ENCODE peak calls at places on chromosome 15, in seven cellular contexts. One of them, this sample, is unnamed.
A peak's percentile ranks its signal among the peaks of the same experiment; 100 is the strongest.

GRCh38 chr15:61141497-61142125 is 87.5 kb downstream of the RORA start:
- DNase-seq in H1: no peak
- DNase-seq in K562: no peak
- DNase-seq in IMR-90: no peak
- DNase-seq in HepG2: no peak
- DNase-seq in SK-N-SH: no peak
- DNase-seq in GM12878: no peak
- DNase-seq in this sample: no peak

GRCh38 chr15:79680721-79681120 is 216.1 kb downstream of the MTHFS start:
- DNase-seq in HepG2: no peak
- DNase-seq in IMR-90: peak; percentile 88
- DNase-seq in SK-N-SH: no peak
- DNase-seq in K562: no peak
- DNase-seq in H1: no peak
- DNase-seq in GM12878: peak; percentile 8
- DNase-seq in this sample: peak; percentile 68

GRCh38 chr15:92049290-92050008 is 195.9 kb downstream of the SLCO3A1 start:
- DNase-seq in SK-N-SH: no peak
- DNase-seq in IMR-90: no peak
- DNase-seq in K562: no peak
- DNase-seq in H1: no peak
- DNase-seq in GM12878: no peak
- DNase-seq in HepG2: no peak
- DNase-seq in this sample: no peak

GRCh38 chr15:31267161-31268107 is 59.2 kb upstream of the KLF13 start:
- DNase-seq in H1: peak; percentile 43
- DNase-seq in GM12878: no peak
- DNase-seq in HepG2: no peak
- DNase-seq in K562: no peak
- DNase-seq in IMR-90: no peak
- DNase-seq in SK-N-SH: no peak
- DNase-seq in this sample: no peak

GRCh38 chr15:52021128-52021671 is 2.2 kb downstream of the MAPK6 start:
- DNase-seq in SK-N-SH: peak; percentile 33
- DNase-seq in H1: no peak
- DNase-seq in GM12878: no peak
- DNase-seq in K562: peak; percentile 90
- DNase-seq in IMR-90: peak; percentile 97
- DNase-seq in HepG2: peak; percentile 74
- DNase-seq in this sample: peak; percentile 86

GRCh38 chr15:94206463-94207167 is 24.7 kb upstream of the MCTP2 start:
- DNase-seq in H1: no peak
- DNase-seq in IMR-90: peak; percentile 89
- DNase-seq in GM12878: no peak
- DNase-seq in K562: no peak
- DNase-seq in SK-N-SH: no peak
- DNase-seq in HepG2: no peak
- DNase-seq in this sample: no peak

GRCh38 chr15:60720493-60721231 is 241.7 kb upstream of the ICE2 start:
- DNase-seq in GM12878: peak; percentile 67
- DNase-seq in IMR-90: no peak
- DNase-seq in K562: no peak
- DNase-seq in HepG2: no peak
- DNase-seq in SK-N-SH: no peak
- DNase-seq in H1: no peak
- DNase-seq in this sample: no peak

GRCh38 chr15:63348392-63348791 is 33.3 kb downstream of the CA12 start:
- DNase-seq in HepG2: no peak
- DNase-seq in IMR-90: peak; percentile 63
- DNase-seq in K562: no peak
- DNase-seq in SK-N-SH: peak; percentile 42
- DNase-seq in H1: no peak
- DNase-seq in GM12878: no peak
- DNase-seq in this sample: no peak

GRCh38 chr15:91117375-91117774 is 17.3 kb downstream of the SV2B start:
- DNase-seq in HepG2: no peak
- DNase-seq in GM12878: no peak
- DNase-seq in IMR-90: no peak
- DNase-seq in K562: no peak
- DNase-seq in SK-N-SH: no peak
- DNase-seq in H1: no peak
- DNase-seq in this sample: no peak

GRCh38 chr15:68554716-68555347 is 24.0 kb upstream of the CORO2B start:
- DNase-seq in IMR-90: no peak
- DNase-seq in K562: no peak
- DNase-seq in H1: no peak
- DNase-seq in HepG2: no peak
- DNase-seq in SK-N-SH: no peak
- DNase-seq in GM12878: no peak
- DNase-seq in this sample: no peak

GRCh38 chr15:57591822-57592367 is at the start of gene MYZAP:
- DNase-seq in H1: peak; percentile 74
- DNase-seq in IMR-90: no peak
- DNase-seq in SK-N-SH: peak; percentile 89
- DNase-seq in GM12878: no peak
- DNase-seq in HepG2: no peak
- DNase-seq in K562: peak; percentile 45
- DNase-seq in this sample: peak; percentile 84

GRCh38 chr15:58951388-58952060 is 18.0 kb upstream of the SLTM start:
- DNase-seq in K562: no peak
- DNase-seq in GM12878: no peak
- DNase-seq in IMR-90: peak; percentile 84
- DNase-seq in SK-N-SH: no peak
- DNase-seq in HepG2: no peak
- DNase-seq in H1: no peak
- DNase-seq in this sample: no peak

GRCh38 chr15:77619883-77620282 is 12.8 kb downstream of the LINGO1 start:
- DNase-seq in SK-N-SH: no peak
- DNase-seq in GM12878: no peak
- DNase-seq in IMR-90: no peak
- DNase-seq in H1: no peak
- DNase-seq in K562: no peak
- DNase-seq in HepG2: no peak
- DNase-seq in this sample: no peak

GRCh38 chr15:92418864-92419263 is 25.2 kb downstream of the ST8SIA2 start:
- DNase-seq in SK-N-SH: no peak
- DNase-seq in GM12878: no peak
- DNase-seq in H1: no peak
- DNase-seq in K562: no peak
- DNase-seq in IMR-90: no peak
- DNase-seq in HepG2: no peak
- DNase-seq in this sample: no peak

DNA sequence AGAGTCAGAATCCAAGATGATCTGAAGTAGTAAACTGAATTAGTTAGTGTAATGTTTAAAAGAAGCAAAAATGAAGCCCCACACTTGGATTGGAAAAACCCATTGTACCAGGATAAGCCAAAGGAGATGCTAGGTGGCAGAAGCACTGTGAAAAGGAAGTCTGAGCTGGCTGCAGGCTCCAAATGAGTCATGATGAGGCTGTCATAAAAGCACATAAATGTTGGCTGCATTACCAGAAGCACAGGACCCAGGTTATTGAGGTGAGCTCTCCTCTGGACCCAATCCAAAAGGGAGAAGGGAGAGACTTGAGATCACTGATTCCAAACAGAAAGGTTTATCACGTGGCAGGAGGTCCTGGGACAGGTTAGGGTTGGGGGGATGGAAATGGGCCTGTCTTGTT is 3.2 kb upstream of the ACAN start:
- DNase-seq in IMR-90: peak; percentile 40
- DNase-seq in GM12878: no peak
- DNase-seq in H1: no peak
- DNase-seq in K562: no peak
- DNase-seq in SK-N-SH: no peak
- DNase-seq in HepG2: no peak
- DNase-seq in this sample: no peak
- TF ChIP-seq CTCF in IMR-90: no peak
- TF ChIP-seq CTCF in GM12878: no peak
- TF ChIP-seq CTCF in H1: no peak
- TF ChIP-seq CTCF in K562: no peak
- TF ChIP-seq CTCF in SK-N-SH: no peak
- TF ChIP-seq CTCF in HepG2: no peak
- TF ChIP-seq CTCF in this sample: no peak

GRCh38 chr15:85772668-85773067 is 22.1 kb downstream of the KLHL25 start:
- DNase-seq in H1: no peak
- DNase-seq in K562: no peak
- DNase-seq in SK-N-SH: no peak
- DNase-seq in HepG2: no peak
- DNase-seq in IMR-90: no peak
- DNase-seq in GM12878: no peak
- DNase-seq in this sample: no peak
- TF ChIP-seq RFX5 in H1: no peak
- TF ChIP-seq RFX5 in K562: no peak
- TF ChIP-seq RFX5 in SK-N-SH: no peak
- TF ChIP-seq RFX5 in HepG2: no peak
- TF ChIP-seq RFX5 in IMR-90: no peak
- TF ChIP-seq RFX5 in GM12878: no peak
- TF ChIP-seq RFX5 in this sample: no peak

DNA sequence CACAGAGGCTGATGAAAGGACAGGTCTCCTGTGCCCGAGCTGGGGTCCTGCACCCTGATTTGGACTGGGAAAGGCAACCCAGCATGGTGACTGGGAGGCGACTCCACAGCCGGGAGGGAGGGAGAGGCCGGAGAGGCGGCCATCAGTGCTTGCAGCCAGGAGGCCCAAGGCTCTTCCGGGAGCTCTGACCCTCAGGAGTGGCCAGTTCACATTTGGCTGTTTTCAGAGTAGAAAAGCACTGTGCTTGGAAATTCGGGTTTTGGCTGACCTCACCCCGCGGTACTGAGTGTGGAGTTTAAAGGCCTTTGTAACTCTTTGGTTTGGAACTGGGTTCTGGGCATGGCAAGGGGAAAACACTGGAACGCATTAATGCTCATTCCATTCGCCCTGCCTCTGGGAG is 31.9 kb downstream of the SMAD6 start:
- DNase-seq in H1: no peak
- DNase-seq in SK-N-SH: no peak
- DNase-seq in GM12878: no peak
- DNase-seq in IMR-90: no peak
- DNase-seq in K562: no peak
- DNase-seq in HepG2: no peak
- DNase-seq in this sample: no peak
- TF ChIP-seq CTCF in H1: no peak
- TF ChIP-seq CTCF in SK-N-SH: no peak
- TF ChIP-seq CTCF in GM12878: no peak
- TF ChIP-seq CTCF in IMR-90: no peak
- TF ChIP-seq CTCF in K562: no peak
- TF ChIP-seq CTCF in HepG2: no peak
- TF ChIP-seq CTCF in this sample: no peak

DNA sequence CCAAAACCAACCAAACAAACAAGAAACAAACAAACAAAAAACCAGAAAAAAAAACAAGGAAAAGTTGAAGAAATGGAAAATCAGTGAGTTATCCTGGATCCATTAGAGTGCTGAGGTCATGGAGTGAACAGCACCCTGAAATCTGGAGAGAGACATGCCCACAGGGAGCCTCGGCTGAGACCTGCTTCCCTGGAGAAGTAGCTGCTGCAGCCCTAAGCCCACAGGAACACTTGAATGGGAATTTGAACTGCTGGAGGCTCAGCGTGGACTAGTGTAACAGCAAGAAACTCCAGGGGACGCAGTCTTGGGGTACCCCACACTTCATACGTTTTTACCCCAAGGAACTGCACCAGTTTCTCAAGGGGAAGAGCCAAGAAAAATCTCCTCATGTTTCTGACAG is 144.1 kb upstream of the UBE3A start:
- DNase-seq in GM12878: no peak
- DNase-seq in HepG2: no peak
- DNase-seq in SK-N-SH: no peak
- DNase-seq in K562: no peak
- DNase-seq in IMR-90: no peak
- DNase-seq in H1: no peak
- DNase-seq in this sample: no peak
- TF ChIP-seq RFX5 in GM12878: no peak
- TF ChIP-seq RFX5 in HepG2: no peak
- TF ChIP-seq RFX5 in SK-N-SH: no peak
- TF ChIP-seq RFX5 in K562: no peak
- TF ChIP-seq RFX5 in IMR-90: no peak
- TF ChIP-seq RFX5 in H1: no peak
- TF ChIP-seq RFX5 in this sample: no peak

DNA sequence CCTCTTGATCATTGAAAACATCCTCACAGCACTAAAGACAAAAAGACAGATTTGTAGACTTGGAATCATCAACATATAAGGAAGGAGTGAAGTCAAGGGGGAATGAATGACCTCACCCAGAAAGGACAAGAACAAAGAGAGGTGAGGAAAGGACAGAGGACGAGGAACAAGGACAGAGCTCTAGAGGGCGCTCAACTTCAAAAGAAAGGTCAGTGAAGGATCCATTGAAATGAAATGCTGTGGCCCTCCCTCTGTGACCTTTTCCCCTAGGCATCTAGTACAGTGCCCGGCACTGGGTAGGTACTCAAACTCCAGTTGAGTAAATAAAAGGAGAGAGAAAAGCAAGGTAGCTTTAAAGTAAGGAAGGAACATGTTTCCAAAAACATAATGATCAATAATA is 2.6 kb downstream of the ATP8B4 start:
- DNase-seq in HepG2: peak; percentile 78
- DNase-seq in H1: peak; percentile 56
- DNase-seq in K562: peak; percentile 76
- DNase-seq in GM12878: no peak
- DNase-seq in SK-N-SH: no peak
- DNase-seq in IMR-90: peak; percentile 19
- DNase-seq in this sample: peak; percentile 73
- TF ChIP-seq CTCF in HepG2: peak; percentile 66
- TF ChIP-seq CTCF in H1: peak; percentile 79
- TF ChIP-seq CTCF in K562: peak; percentile 69
- TF ChIP-seq CTCF in GM12878: peak; percentile 44
- TF ChIP-seq CTCF in SK-N-SH: peak; percentile 41
- TF ChIP-seq CTCF in IMR-90: peak; percentile 44
- TF ChIP-seq CTCF in this sample: peak; percentile 48

This sample was measured in A549.